ENCODE peak calls at places on chromosomes 11 and 22, in four cellular contexts. One of them, this sample, is unnamed.

GRCh38 chr11:38089728-38090127 is 1491.7 kb upstream of the RAG2 start:
- DNase-seq in fibroblast of mammary gland: no peak
- DNase-seq in AG04450: no peak
- DNase-seq in COR-L47: no peak
- DNase-seq in this sample: no peak

GRCh38 chr11:986952-987305 is 49.6 kb downstream of the MUC6 start:
- DNase-seq in fibroblast of mammary gland: no peak
- DNase-seq in AG04450: no peak
- DNase-seq in COR-L47: no peak
- DNase-seq in this sample: no peak

GRCh38 chr11:118908264-118908663 is 17.5 kb downstream of the BCL9L start:
- DNase-seq in fibroblast of mammary gland: no peak
- DNase-seq in AG04450: no peak
- DNase-seq in COR-L47: no peak
- DNase-seq in this sample: no peak

GRCh38 chr11:134542401-134543143 is 130.5 kb upstream of the B3GAT1 start:
- DNase-seq in fibroblast of mammary gland: no peak
- DNase-seq in AG04450: no peak
- DNase-seq in COR-L47: no peak
- DNase-seq in this sample: no peak

GRCh38 chr22:27791494-27792241 is 9.9 kb downstream of the MN1 start:
- DNase-seq in fibroblast of mammary gland: no peak
- DNase-seq in AG04450: no peak
- DNase-seq in COR-L47: no peak
- DNase-seq in this sample: no peak

GRCh38 chr11:127345819-127346459 is 345.4 kb upstream of the KIRREL3 start:
- DNase-seq in fibroblast of mammary gland: peak
- DNase-seq in AG04450: no peak
- DNase-seq in COR-L47: peak
- DNase-seq in this sample: peak

GRCh38 chr11:86050310-86050709 is 18.6 kb downstream of the PICALM start:
- DNase-seq in fibroblast of mammary gland: no peak
- DNase-seq in AG04450: no peak
- DNase-seq in COR-L47: no peak
- DNase-seq in this sample: no peak

GRCh38 chr11:130469181-130469580 is 20.7 kb downstream of the ADAMTS15 start:
- DNase-seq in fibroblast of mammary gland: no peak
- DNase-seq in AG04450: no peak
- DNase-seq in COR-L47: no peak
- DNase-seq in this sample: no peak

GRCh38 chr22:47090591-47091240 is 328.3 kb downstream of the TBC1D22A start:
- DNase-seq in fibroblast of mammary gland: peak
- DNase-seq in AG04450: peak
- DNase-seq in COR-L47: peak
- DNase-seq in this sample: no peak

GRCh38 chr22:31346255-31346732 is at the start of gene PATZ1:
- DNase-seq in fibroblast of mammary gland: peak
- DNase-seq in AG04450: peak
- DNase-seq in COR-L47: peak
- DNase-seq in this sample: peak

GRCh38 chr11:95831198-95831883 is 41.0 kb downstream of the CEP57 start:
- DNase-seq in fibroblast of mammary gland: peak
- DNase-seq in AG04450: peak
- DNase-seq in COR-L47: no peak
- DNase-seq in this sample: no peak

GRCh38 chr22:23531283-23531921 is 48.7 kb downstream of the IGLL1 start:
- DNase-seq in fibroblast of mammary gland: no peak
- DNase-seq in AG04450: no peak
- DNase-seq in COR-L47: no peak
- DNase-seq in this sample: no peak

GRCh38 chr11:104320091-104320490 is 156.1 kb upstream of the PDGFD start:
- DNase-seq in fibroblast of mammary gland: no peak
- DNase-seq in AG04450: peak
- DNase-seq in COR-L47: no peak
- DNase-seq in this sample: no peak

GRCh38 chr11:117187799-117188481 is 9.4 kb downstream of the SIDT2 start:
- DNase-seq in fibroblast of mammary gland: no peak
- DNase-seq in AG04450: no peak
- DNase-seq in COR-L47: no peak
- DNase-seq in this sample: no peak

GRCh38 chr11:40188848-40189247 is 1270.6 kb downstream of the LRRC4C start:
- DNase-seq in fibroblast of mammary gland: no peak
- DNase-seq in AG04450: no peak
- DNase-seq in COR-L47: no peak
- DNase-seq in this sample: peak

GRCh38 chr11:68962527-68963250 is 18.1 kb downstream of the MRGPRD start:
- DNase-seq in fibroblast of mammary gland: no peak
- DNase-seq in AG04450: no peak
- DNase-seq in COR-L47: no peak
- DNase-seq in this sample: no peak

GRCh38 chr11:69576069-69576782 is 64.7 kb upstream of the CCND1 start:
- DNase-seq in fibroblast of mammary gland: no peak
- DNase-seq in AG04450: no peak
- DNase-seq in COR-L47: no peak
- DNase-seq in this sample: no peak

GRCh38 chr11:64353101-64353738 is 5.7 kb upstream of the RPS6KA4 start:
- DNase-seq in fibroblast of mammary gland: no peak
- DNase-seq in AG04450: no peak
- DNase-seq in COR-L47: peak
- DNase-seq in this sample: peak

GRCh38 chr11:87501388-87501787 is 463.7 kb downstream of the TMEM135 start:
- DNase-seq in fibroblast of mammary gland: no peak
- DNase-seq in AG04450: no peak
- DNase-seq in COR-L47: no peak
- DNase-seq in this sample: no peak

GRCh38 chr22:25372000-25372595 is 152.7 kb downstream of the CRYBB2 start:
- DNase-seq in fibroblast of mammary gland: no peak
- DNase-seq in AG04450: no peak
- DNase-seq in COR-L47: no peak
- DNase-seq in this sample: no peak

GRCh38 chr22:35491908-35492380 is 48.7 kb upstream of the RASD2 start:
- DNase-seq in fibroblast of mammary gland: no peak
- DNase-seq in AG04450: no peak
- DNase-seq in COR-L47: no peak
- DNase-seq in this sample: no peak

GRCh38 chr11:46353706-46354105 is 6.4 kb downstream of the DGKZ start:
- DNase-seq in fibroblast of mammary gland: peak
- DNase-seq in AG04450: no peak
- DNase-seq in COR-L47: no peak
- DNase-seq in this sample: no peak

GRCh38 chr11:2581931-2582435 is 117.8 kb downstream of the KCNQ1OT1 start:
- DNase-seq in fibroblast of mammary gland: no peak
- DNase-seq in AG04450: no peak
- DNase-seq in COR-L47: no peak
- DNase-seq in this sample: no peak

GRCh38 chr22:40709752-40710413 is 30.6 kb downstream of the MCHR1 start:
- DNase-seq in fibroblast of mammary gland: no peak
- DNase-seq in AG04450: peak
- DNase-seq in COR-L47: no peak
- DNase-seq in this sample: no peak

GRCh38 chr11:8290122-8290810 is 26.6 kb upstream of the LMO1 start:
- DNase-seq in fibroblast of mammary gland: no peak
- DNase-seq in AG04450: no peak
- DNase-seq in COR-L47: peak
- DNase-seq in this sample: peak

GRCh38 chr11:12280838-12281565 is 96.4 kb upstream of the PARVA start:
- DNase-seq in fibroblast of mammary gland: peak
- DNase-seq in AG04450: no peak
- DNase-seq in COR-L47: no peak
- DNase-seq in this sample: no peak

GRCh38 chr11:80109031-80109430 is 668.2 kb upstream of the TENM4 start:
- DNase-seq in fibroblast of mammary gland: no peak
- DNase-seq in AG04450: no peak
- DNase-seq in COR-L47: no peak
- DNase-seq in this sample: no peak

GRCh38 chr22:19803736-19804267 is 43.2 kb downstream of the TBX1 start:
- DNase-seq in fibroblast of mammary gland: no peak
- DNase-seq in AG04450: no peak
- DNase-seq in COR-L47: no peak
- DNase-seq in this sample: no peak

GRCh38 chr11:65429724-65430405 is 7.3 kb downstream of the NEAT1 start:
- DNase-seq in fibroblast of mammary gland: peak
- DNase-seq in AG04450: no peak
- DNase-seq in COR-L47: no peak
- DNase-seq in this sample: no peak

GRCh38 chr11:65869643-65870306 is 2.8 kb downstream of the EFEMP2 start:
- DNase-seq in fibroblast of mammary gland: no peak
- DNase-seq in AG04450: no peak
- DNase-seq in COR-L47: no peak
- DNase-seq in this sample: no peak

GRCh38 chr11:69178819-69179482 is 23.2 kb downstream of the SMIM38 start:
- DNase-seq in fibroblast of mammary gland: no peak
- DNase-seq in AG04450: no peak
- DNase-seq in COR-L47: no peak
- DNase-seq in this sample: no peak

GRCh38 chr11:66373261-66373660 is 1.7 kb upstream of the SLC29A2 start:
- DNase-seq in fibroblast of mammary gland: no peak
- DNase-seq in AG04450: no peak
- DNase-seq in COR-L47: no peak
- DNase-seq in this sample: no peak

GRCh38 chr11:6557761-6558674 is 45.4 kb downstream of the RRP8 start:
- DNase-seq in fibroblast of mammary gland: no peak
- DNase-seq in AG04450: no peak
- DNase-seq in COR-L47: no peak
- DNase-seq in this sample: no peak

GRCh38 chr22:24807284-24807950 is 1.4 kb downstream of the SGSM1 start:
- DNase-seq in fibroblast of mammary gland: peak
- DNase-seq in AG04450: no peak
- DNase-seq in COR-L47: no peak
- DNase-seq in this sample: no peak

This sample was measured in NCI-H774.